ENCODE peak calls at places on chromosomes 13 and 19, in ten cellular contexts. E, Y, W, N, L, H, I, R, S and V are unnamed samples.

GRCh38 chr13:97849305-97849704 is 104.2 kb upstream of the IPO5 start:
- DNase-seq in L (no peak), W (peak), R (no peak), N (peak), Y (no peak), H (no peak), I (peak), E (no peak), S (peak), V (no peak)

GRCh38 chr19:33280351-33280921 is 21.9 kb downstream of the CEBPA start:
- DNase-seq in E (no peak), I (peak), W (no peak), L (no peak), Y (no peak), S (no peak), H (no peak), N (no peak), R (no peak), V (no peak)

GRCh38 chr13:49444517-49445395 is 682 bp downstream of the SETDB2 start:
- DNase-seq in N (peak), R (no peak), H (no peak), Y (no peak), S (peak), E (no peak), I (peak), W (peak), L (no peak), V (no peak)

GRCh38 chr19:45826934-45827333 is 11.8 kb upstream of the RSPH6A start:
- DNase-seq in S (no peak), L (no peak), I (no peak), H (no peak), N (no peak), Y (no peak), R (no peak), E (no peak), W (no peak), V (no peak)

GRCh38 chr19:45564131-45564780 is 20.3 kb downstream of the OPA3 start:
- DNase-seq in L (no peak), R (no peak), N (no peak), I (no peak), E (no peak), S (no peak), W (no peak), Y (no peak), H (no peak), V (no peak)

GRCh38 chr13:112522578-112522977 is 65.4 kb downstream of the TUBGCP3 start:
- DNase-seq in L (no peak), Y (no peak), E (no peak), H (no peak), N (no peak), I (no peak), S (no peak), W (peak), R (no peak), V (no peak)

GRCh38 chr19:21851596-21852345 is 15.8 kb upstream of the ZNF43 start:
- DNase-seq in W (peak), R (peak), H (peak), E (peak), I (no peak), S (peak), Y (peak), N (peak), L (peak), V (peak)

GRCh38 chr19:17035842-17036424 is 9.3 kb upstream of the CPAMD8 start:
- DNase-seq in W (peak), E (no peak), Y (no peak), R (no peak), N (peak), S (no peak), H (no peak), L (no peak), I (no peak), V (no peak)

GRCh38 chr13:21924958-21925357 is 254.1 kb downstream of the FGF9 start:
- DNase-seq in Y (no peak), H (no peak), S (no peak), L (no peak), I (no peak), W (no peak), R (no peak), N (no peak), E (no peak), V (no peak)

GRCh38 chr13:40149611-40150283 is 494.3 kb downstream of the COG6 start:
- DNase-seq in L (peak), N (no peak), I (no peak), E (no peak), H (peak), Y (no peak), S (peak), R (no peak), W (peak), V (no peak)

GRCh38 chr19:10602330-10603083 is 15.4 kb upstream of the AP1M2 start:
- DNase-seq in N (peak), R (peak), E (peak), S (peak), H (peak), I (peak), Y (peak), L (no peak), W (peak), V (peak)

GRCh38 chr13:93559718-93560117 is 333.1 kb downstream of the GPC6 start:
- DNase-seq in L (peak), E (no peak), S (peak), W (peak), H (no peak), Y (no peak), I (no peak), R (no peak), N (no peak), V (no peak)

GRCh38 chr13:34246511-34246910 is 428.6 kb downstream of the RFC3 start:
- DNase-seq in S (no peak), R (no peak), I (peak), E (no peak), L (no peak), W (peak), H (no peak), N (no peak), Y (no peak), V (no peak)

GRCh38 chr13:74966814-74967213 is 515.2 kb downstream of the TBC1D4 start:
- DNase-seq in N (no peak), S (no peak), E (no peak), Y (no peak), I (no peak), W (no peak), H (peak), R (no peak), L (no peak), V (no peak)

GRCh38 chr19:41263042-41263849 is 926 bp upstream of the HNRNPUL1 start:
- DNase-seq in H (peak), Y (peak), N (peak), R (peak), W (peak), L (no peak), E (peak), S (peak), I (no peak), V (peak)

GRCh38 chr13:84279166-84279565 is 396.9 kb upstream of the SLITRK1 start:
- DNase-seq in I (no peak), N (no peak), E (no peak), S (no peak), L (no peak), R (no peak), W (peak), H (no peak), Y (no peak), V (no peak)

GRCh38 chr13:102195566-102196462 is 206.0 kb downstream of the FGF14 start:
- DNase-seq in S (no peak), R (no peak), Y (no peak), I (no peak), H (no peak), W (no peak), L (no peak), N (no peak), E (no peak), V (no peak)

GRCh38 chr19:17753976-17754375 is 2.7 kb downstream of the FCHO1 start:
- DNase-seq in Y (no peak), N (no peak), I (no peak), S (no peak), E (no peak), L (no peak), W (no peak), R (no peak), H (peak), V (no peak)

GRCh38 chr19:10690351-10690781 is 10.9 kb upstream of the QTRT1 start:
- DNase-seq in W (peak), H (no peak), S (no peak), R (no peak), E (no peak), L (no peak), N (no peak), Y (no peak), I (no peak), V (no peak)

GRCh38 chr13:111914241-111915103 is 152.5 kb upstream of the SOX1 start:
- DNase-seq in S (no peak), H (no peak), R (no peak), I (no peak), N (no peak), E (no peak), L (no peak), W (no peak), Y (peak), V (no peak)

GRCh38 chr19:497476-497860 is 1.2 kb downstream of the MADCAM1 start:
- DNase-seq in N (no peak), L (no peak), S (no peak), R (no peak), I (no peak), E (no peak), W (no peak), Y (no peak), H (no peak), V (no peak)

GRCh38 chr13:26719356-26719945 is 41.1 kb downstream of the GPR12 start:
- DNase-seq in L (no peak), H (no peak), E (peak), N (peak), I (peak), Y (no peak), W (peak), R (no peak), S (no peak), V (no peak)

GRCh38 chr19:21352830-21353229 is 6.0 kb upstream of the ZNF738 start:
- DNase-seq in I (no peak), W (no peak), E (no peak), R (no peak), L (no peak), S (no peak), Y (no peak), H (no peak), N (no peak), V (no peak)

GRCh38 chr19:1725100-1726064 is 27.9 kb upstream of the ONECUT3 start:
- DNase-seq in I (peak), Y (peak), N (peak), L (no peak), E (no peak), S (peak), R (peak), H (peak), W (peak), V (no peak)

GRCh38 chr19:55113570-55114039 is 3.8 kb downstream of the PPP1R12C start:
- DNase-seq in H (peak), W (peak), R (no peak), I (peak), E (no peak), Y (peak), S (peak), N (peak), L (peak), V (no peak)

GRCh38 chr13:44022196-44022595 is 142.5 kb downstream of the LACC1 start:
- DNase-seq in E (no peak), S (no peak), N (no peak), R (no peak), I (peak), L (no peak), H (no peak), Y (no peak), W (no peak), V (no peak)

GRCh38 chr19:4380254-4380727 is 20.1 kb downstream of the SH3GL1 start:
- DNase-seq in Y (no peak), R (peak), L (no peak), W (no peak), I (no peak), N (no peak), H (no peak), E (no peak), S (no peak), V (peak)

GRCh38 chr13:92716749-92717148 is 509.9 kb upstream of the GPC6 start:
- DNase-seq in R (no peak), H (no peak), N (no peak), Y (no peak), L (no peak), W (no peak), S (peak), E (no peak), I (peak), V (no peak)

GRCh38 chr13:99694251-99694650 is 193.0 kb downstream of the TM9SF2 start:
- DNase-seq in I (no peak), N (no peak), E (no peak), Y (no peak), H (no peak), R (no peak), L (no peak), W (no peak), S (no peak), V (no peak)

GRCh38 chr19:15330801-15331418 is 1.4 kb downstream of the BRD4 start:
- DNase-seq in E (no peak), N (peak), S (peak), L (peak), R (no peak), I (no peak), W (peak), H (no peak), Y (no peak), V (peak)

GRCh38 chr13:71339010-71339409 is 528.0 kb downstream of the DACH1 start:
- DNase-seq in W (no peak), E (no peak), L (no peak), S (no peak), I (no peak), R (no peak), H (no peak), N (no peak), Y (no peak), V (no peak)

GRCh38 chr13:20258963-20259288 is 26.8 kb upstream of the GJB6 start:
- DNase-seq in I (no peak), H (no peak), N (no peak), E (no peak), R (no peak), W (no peak), L (no peak), S (no peak), Y (no peak), V (no peak)